ENCODE peak calls at places on chromosomes 2 and 18, in eight cellular contexts. One of them, this sample, is unnamed.

GRCh38 chr2:207223051-207223450 is 57.3 kb upstream of the KLF7 start:
- DNase-seq in GM04504: peak; percentile 42
- DNase-seq in A549: no peak
- DNase-seq in neural crest cell: no peak
- DNase-seq in nephron progenitor cell: no peak
- DNase-seq in brain microvascular endothelial cell: peak; percentile 72
- DNase-seq in stimulated activated CD4-positive, alpha-beta T cell treated with anti-CD3 and anti-CD28 coated beads, Interleukin-15, amount 100 ng/mL, for 1 hour: no peak
- DNase-seq in CD8-positive, alpha-beta memory T cell: no peak
- DNase-seq in this sample: no peak

GRCh38 chr2:160492401-160493226 is 993 bp downstream of the RBMS1 start:
- DNase-seq in GM04504: no peak
- DNase-seq in A549: peak; percentile 62
- DNase-seq in neural crest cell: peak; percentile 69
- DNase-seq in nephron progenitor cell: peak; percentile 93
- DNase-seq in brain microvascular endothelial cell: peak; percentile 60
- DNase-seq in stimulated activated CD4-positive, alpha-beta T cell treated with anti-CD3 and anti-CD28 coated beads, Interleukin-15, amount 100 ng/mL, for 1 hour: peak; percentile 34
- DNase-seq in CD8-positive, alpha-beta memory T cell: peak; percentile 73
- DNase-seq in this sample: no peak

GRCh38 chr18:77099501-77100370 is 32.8 kb downstream of the MBP start:
- DNase-seq in GM04504: no peak
- DNase-seq in A549: no peak
- DNase-seq in neural crest cell: no peak
- DNase-seq in nephron progenitor cell: no peak
- DNase-seq in brain microvascular endothelial cell: no peak
- DNase-seq in stimulated activated CD4-positive, alpha-beta T cell treated with anti-CD3 and anti-CD28 coated beads, Interleukin-15, amount 100 ng/mL, for 1 hour: no peak
- DNase-seq in CD8-positive, alpha-beta memory T cell: peak; percentile 43
- DNase-seq in this sample: no peak

GRCh38 chr2:100405403-100406119 is 11.9 kb downstream of the CHST10 start:
- DNase-seq in GM04504: no peak
- DNase-seq in A549: no peak
- DNase-seq in neural crest cell: no peak
- DNase-seq in nephron progenitor cell: no peak
- DNase-seq in brain microvascular endothelial cell: no peak
- DNase-seq in stimulated activated CD4-positive, alpha-beta T cell treated with anti-CD3 and anti-CD28 coated beads, Interleukin-15, amount 100 ng/mL, for 1 hour: no peak
- DNase-seq in CD8-positive, alpha-beta memory T cell: no peak
- DNase-seq in this sample: no peak

GRCh38 chr2:48006094-48006493 is 99.8 kb upstream of the FBXO11 start:
- DNase-seq in GM04504: no peak
- DNase-seq in A549: no peak
- DNase-seq in neural crest cell: no peak
- DNase-seq in nephron progenitor cell: no peak
- DNase-seq in brain microvascular endothelial cell: no peak
- DNase-seq in stimulated activated CD4-positive, alpha-beta T cell treated with anti-CD3 and anti-CD28 coated beads, Interleukin-15, amount 100 ng/mL, for 1 hour: no peak
- DNase-seq in CD8-positive, alpha-beta memory T cell: no peak
- DNase-seq in this sample: no peak

GRCh38 chr2:31931916-31932315 is 78.9 kb downstream of the MEMO1 start:
- DNase-seq in GM04504: no peak
- DNase-seq in A549: no peak
- DNase-seq in neural crest cell: no peak
- DNase-seq in nephron progenitor cell: no peak
- DNase-seq in brain microvascular endothelial cell: no peak
- DNase-seq in stimulated activated CD4-positive, alpha-beta T cell treated with anti-CD3 and anti-CD28 coated beads, Interleukin-15, amount 100 ng/mL, for 1 hour: no peak
- DNase-seq in CD8-positive, alpha-beta memory T cell: no peak
- DNase-seq in this sample: no peak

GRCh38 chr2:233823731-233824121 is 30.6 kb downstream of the HJURP start:
- DNase-seq in GM04504: no peak
- DNase-seq in A549: no peak
- DNase-seq in neural crest cell: no peak
- DNase-seq in nephron progenitor cell: no peak
- DNase-seq in brain microvascular endothelial cell: no peak
- DNase-seq in stimulated activated CD4-positive, alpha-beta T cell treated with anti-CD3 and anti-CD28 coated beads, Interleukin-15, amount 100 ng/mL, for 1 hour: no peak
- DNase-seq in CD8-positive, alpha-beta memory T cell: no peak
- DNase-seq in this sample: no peak

GRCh38 chr2:17879137-17879912 is 858 bp downstream of the KCNS3 start:
- DNase-seq in GM04504: no peak
- DNase-seq in A549: peak; percentile 82
- DNase-seq in neural crest cell: peak; percentile 55
- DNase-seq in nephron progenitor cell: peak; percentile 74
- DNase-seq in brain microvascular endothelial cell: peak; percentile 27
- DNase-seq in stimulated activated CD4-positive, alpha-beta T cell treated with anti-CD3 and anti-CD28 coated beads, Interleukin-15, amount 100 ng/mL, for 1 hour: no peak
- DNase-seq in CD8-positive, alpha-beta memory T cell: no peak
- DNase-seq in this sample: no peak

GRCh38 chr18:14784133-14784532 is 36.2 kb downstream of the ANKRD30B start:
- DNase-seq in GM04504: no peak
- DNase-seq in A549: no peak
- DNase-seq in neural crest cell: no peak
- DNase-seq in nephron progenitor cell: no peak
- DNase-seq in brain microvascular endothelial cell: no peak
- DNase-seq in stimulated activated CD4-positive, alpha-beta T cell treated with anti-CD3 and anti-CD28 coated beads, Interleukin-15, amount 100 ng/mL, for 1 hour: no peak
- DNase-seq in CD8-positive, alpha-beta memory T cell: no peak
- DNase-seq in this sample: no peak

GRCh38 chr18:76679877-76680276 is 142.5 kb upstream of the ZNF236 start:
- DNase-seq in GM04504: no peak
- DNase-seq in A549: no peak
- DNase-seq in neural crest cell: no peak
- DNase-seq in nephron progenitor cell: no peak
- DNase-seq in brain microvascular endothelial cell: no peak
- DNase-seq in stimulated activated CD4-positive, alpha-beta T cell treated with anti-CD3 and anti-CD28 coated beads, Interleukin-15, amount 100 ng/mL, for 1 hour: no peak
- DNase-seq in CD8-positive, alpha-beta memory T cell: no peak
- DNase-seq in this sample: no peak

GRCh38 chr2:98140210-98140609 is 53.2 kb downstream of the VWA3B start:
- DNase-seq in GM04504: no peak
- DNase-seq in A549: no peak
- DNase-seq in neural crest cell: no peak
- DNase-seq in nephron progenitor cell: no peak
- DNase-seq in brain microvascular endothelial cell: no peak
- DNase-seq in stimulated activated CD4-positive, alpha-beta T cell treated with anti-CD3 and anti-CD28 coated beads, Interleukin-15, amount 100 ng/mL, for 1 hour: no peak
- DNase-seq in CD8-positive, alpha-beta memory T cell: no peak
- DNase-seq in this sample: no peak

GRCh38 chr2:184683923-184684322 is 85.6 kb downstream of the ZNF804A start:
- DNase-seq in GM04504: no peak
- DNase-seq in A549: no peak
- DNase-seq in neural crest cell: no peak
- DNase-seq in nephron progenitor cell: no peak
- DNase-seq in brain microvascular endothelial cell: no peak
- DNase-seq in stimulated activated CD4-positive, alpha-beta T cell treated with anti-CD3 and anti-CD28 coated beads, Interleukin-15, amount 100 ng/mL, for 1 hour: no peak
- DNase-seq in CD8-positive, alpha-beta memory T cell: no peak
- DNase-seq in this sample: no peak

GRCh38 chr2:64015386-64015785 is 3.8 kb downstream of the VPS54 start:
- DNase-seq in GM04504: no peak
- DNase-seq in A549: no peak
- DNase-seq in neural crest cell: no peak
- DNase-seq in nephron progenitor cell: no peak
- DNase-seq in brain microvascular endothelial cell: no peak
- DNase-seq in stimulated activated CD4-positive, alpha-beta T cell treated with anti-CD3 and anti-CD28 coated beads, Interleukin-15, amount 100 ng/mL, for 1 hour: no peak
- DNase-seq in CD8-positive, alpha-beta memory T cell: no peak
- DNase-seq in this sample: no peak

GRCh38 chr2:239179851-239180371 is 220.9 kb downstream of the HDAC4 start:
- DNase-seq in GM04504: no peak
- DNase-seq in A549: no peak
- DNase-seq in neural crest cell: no peak
- DNase-seq in nephron progenitor cell: no peak
- DNase-seq in brain microvascular endothelial cell: no peak
- DNase-seq in stimulated activated CD4-positive, alpha-beta T cell treated with anti-CD3 and anti-CD28 coated beads, Interleukin-15, amount 100 ng/mL, for 1 hour: no peak
- DNase-seq in CD8-positive, alpha-beta memory T cell: no peak
- DNase-seq in this sample: no peak

GRCh38 chr2:109196081-109196875 is 67.3 kb downstream of the SH3RF3 start:
- DNase-seq in GM04504: no peak
- DNase-seq in A549: no peak
- DNase-seq in neural crest cell: no peak
- DNase-seq in nephron progenitor cell: no peak
- DNase-seq in brain microvascular endothelial cell: no peak
- DNase-seq in stimulated activated CD4-positive, alpha-beta T cell treated with anti-CD3 and anti-CD28 coated beads, Interleukin-15, amount 100 ng/mL, for 1 hour: no peak
- DNase-seq in CD8-positive, alpha-beta memory T cell: no peak
- DNase-seq in this sample: no peak

GRCh38 chr18:55302337-55302833 is 285.6 kb downstream of the TCF4 start:
- DNase-seq in GM04504: no peak
- DNase-seq in A549: no peak
- DNase-seq in neural crest cell: no peak
- DNase-seq in nephron progenitor cell: no peak
- DNase-seq in brain microvascular endothelial cell: no peak
- DNase-seq in stimulated activated CD4-positive, alpha-beta T cell treated with anti-CD3 and anti-CD28 coated beads, Interleukin-15, amount 100 ng/mL, for 1 hour: no peak
- DNase-seq in CD8-positive, alpha-beta memory T cell: no peak
- DNase-seq in this sample: no peak

GRCh38 chr2:239233576-239233975 is 167.2 kb downstream of the HDAC4 start:
- DNase-seq in GM04504: no peak
- DNase-seq in A549: no peak
- DNase-seq in neural crest cell: no peak
- DNase-seq in nephron progenitor cell: no peak
- DNase-seq in brain microvascular endothelial cell: no peak
- DNase-seq in stimulated activated CD4-positive, alpha-beta T cell treated with anti-CD3 and anti-CD28 coated beads, Interleukin-15, amount 100 ng/mL, for 1 hour: no peak
- DNase-seq in CD8-positive, alpha-beta memory T cell: no peak
- DNase-seq in this sample: no peak

GRCh38 chr2:69119104-69119503 is 106.1 kb downstream of the ANTXR1 start:
- DNase-seq in GM04504: no peak
- DNase-seq in A549: no peak
- DNase-seq in neural crest cell: no peak
- DNase-seq in nephron progenitor cell: no peak
- DNase-seq in brain microvascular endothelial cell: no peak
- DNase-seq in stimulated activated CD4-positive, alpha-beta T cell treated with anti-CD3 and anti-CD28 coated beads, Interleukin-15, amount 100 ng/mL, for 1 hour: no peak
- DNase-seq in CD8-positive, alpha-beta memory T cell: no peak
- DNase-seq in this sample: no peak

GRCh38 chr2:23624378-23624777 is 239.4 kb downstream of the KLHL29 start:
- DNase-seq in GM04504: no peak
- DNase-seq in A549: peak; percentile 18
- DNase-seq in neural crest cell: no peak
- DNase-seq in nephron progenitor cell: no peak
- DNase-seq in brain microvascular endothelial cell: no peak
- DNase-seq in stimulated activated CD4-positive, alpha-beta T cell treated with anti-CD3 and anti-CD28 coated beads, Interleukin-15, amount 100 ng/mL, for 1 hour: no peak
- DNase-seq in CD8-positive, alpha-beta memory T cell: no peak
- DNase-seq in this sample: no peak

GRCh38 chr18:27985800-27986199 is 191.1 kb downstream of the CDH2 start:
- DNase-seq in GM04504: no peak
- DNase-seq in A549: no peak
- DNase-seq in neural crest cell: no peak
- DNase-seq in nephron progenitor cell: no peak
- DNase-seq in brain microvascular endothelial cell: no peak
- DNase-seq in stimulated activated CD4-positive, alpha-beta T cell treated with anti-CD3 and anti-CD28 coated beads, Interleukin-15, amount 100 ng/mL, for 1 hour: no peak
- DNase-seq in CD8-positive, alpha-beta memory T cell: no peak
- DNase-seq in this sample: no peak

GRCh38 chr18:13265901-13266207 is 47.3 kb downstream of the LDLRAD4 start:
- DNase-seq in GM04504: no peak
- DNase-seq in A549: no peak
- DNase-seq in neural crest cell: no peak
- DNase-seq in nephron progenitor cell: no peak
- DNase-seq in brain microvascular endothelial cell: no peak
- DNase-seq in stimulated activated CD4-positive, alpha-beta T cell treated with anti-CD3 and anti-CD28 coated beads, Interleukin-15, amount 100 ng/mL, for 1 hour: no peak
- DNase-seq in CD8-positive, alpha-beta memory T cell: no peak
- DNase-seq in this sample: no peak

GRCh38 chr2:75290600-75291140 is 91.3 kb upstream of the TACR1 start:
- DNase-seq in GM04504: no peak
- DNase-seq in A549: no peak
- DNase-seq in neural crest cell: no peak
- DNase-seq in nephron progenitor cell: peak; percentile 12
- DNase-seq in brain microvascular endothelial cell: no peak
- DNase-seq in stimulated activated CD4-positive, alpha-beta T cell treated with anti-CD3 and anti-CD28 coated beads, Interleukin-15, amount 100 ng/mL, for 1 hour: no peak
- DNase-seq in CD8-positive, alpha-beta memory T cell: no peak
- DNase-seq in this sample: no peak

GRCh38 chr18:23499571-23499889 is 3.8 kb upstream of the RMC1 start:
- DNase-seq in GM04504: no peak
- DNase-seq in A549: no peak
- DNase-seq in neural crest cell: no peak
- DNase-seq in nephron progenitor cell: no peak
- DNase-seq in brain microvascular endothelial cell: no peak
- DNase-seq in stimulated activated CD4-positive, alpha-beta T cell treated with anti-CD3 and anti-CD28 coated beads, Interleukin-15, amount 100 ng/mL, for 1 hour: no peak
- DNase-seq in CD8-positive, alpha-beta memory T cell: no peak
- DNase-seq in this sample: no peak

GRCh38 chr18:78543201-78543725 is 436.4 kb upstream of the SALL3 start:
- DNase-seq in GM04504: no peak
- DNase-seq in A549: no peak
- DNase-seq in neural crest cell: no peak
- DNase-seq in nephron progenitor cell: no peak
- DNase-seq in brain microvascular endothelial cell: no peak
- DNase-seq in stimulated activated CD4-positive, alpha-beta T cell treated with anti-CD3 and anti-CD28 coated beads, Interleukin-15, amount 100 ng/mL, for 1 hour: no peak
- DNase-seq in CD8-positive, alpha-beta memory T cell: no peak
- DNase-seq in this sample: no peak